ENCODE peak calls at places on chromosomes 6 and 20, in four cellular contexts. One of them, this sample, is unnamed.
A peak's percentile ranks its signal among the peaks of the same experiment; 100 is the strongest.

GRCh38 chr6:160172704-160173103 is 51.1 kb downstream of the SLC22A1 start:
- DNase-seq in CD8-positive, alpha-beta memory T cell: no peak
- DNase-seq in GM23248: no peak
- DNase-seq in colonic mucosa: no peak
- DNase-seq in this sample: no peak

GRCh38 chr20:325889-326644 is 715 bp downstream of the SOX12 start:
- DNase-seq in CD8-positive, alpha-beta memory T cell: peak; percentile 39
- DNase-seq in GM23248: peak; percentile 84
- DNase-seq in colonic mucosa: peak; percentile 61
- DNase-seq in this sample: no peak

GRCh38 chr6:48881551-48881950 is 581.5 kb downstream of the MMUT start:
- DNase-seq in CD8-positive, alpha-beta memory T cell: no peak
- DNase-seq in GM23248: peak; percentile 0
- DNase-seq in colonic mucosa: no peak
- DNase-seq in this sample: no peak

GRCh38 chr6:54301770-54302169 is 6.5 kb upstream of the TINAG start:
- DNase-seq in CD8-positive, alpha-beta memory T cell: no peak
- DNase-seq in GM23248: no peak
- DNase-seq in colonic mucosa: no peak
- DNase-seq in this sample: no peak

GRCh38 chr6:99282479-99283062 is 66.9 kb downstream of the FAXC start:
- DNase-seq in CD8-positive, alpha-beta memory T cell: no peak
- DNase-seq in GM23248: peak; percentile 59
- DNase-seq in colonic mucosa: no peak
- DNase-seq in this sample: no peak

GRCh38 chr6:7150381-7151064 is 42.8 kb downstream of the RREB1 start:
- DNase-seq in CD8-positive, alpha-beta memory T cell: no peak
- DNase-seq in GM23248: no peak
- DNase-seq in colonic mucosa: no peak
- DNase-seq in this sample: no peak

GRCh38 chr6:166598441-166599138 is 12.1 kb upstream of the RAMACL start:
- DNase-seq in CD8-positive, alpha-beta memory T cell: no peak
- DNase-seq in GM23248: peak; percentile 98
- DNase-seq in colonic mucosa: no peak
- DNase-seq in this sample: peak; percentile 46

GRCh38 chr6:147135211-147135672 is 69.0 kb upstream of the STXBP5 start:
- DNase-seq in CD8-positive, alpha-beta memory T cell: no peak
- DNase-seq in GM23248: peak; percentile 94
- DNase-seq in colonic mucosa: no peak
- DNase-seq in this sample: no peak

GRCh38 chr20:531608-532007 is 12.0 kb downstream of the CSNK2A1 start:
- DNase-seq in CD8-positive, alpha-beta memory T cell: no peak
- DNase-seq in GM23248: no peak
- DNase-seq in colonic mucosa: no peak
- DNase-seq in this sample: no peak

GRCh38 chr6:113564401-113565161 is 292.6 kb upstream of the MARCKS start:
- DNase-seq in CD8-positive, alpha-beta memory T cell: no peak
- DNase-seq in GM23248: peak; percentile 95
- DNase-seq in colonic mucosa: peak; percentile 54
- DNase-seq in this sample: peak; percentile 60

GRCh38 chr6:161276605-161277155 is 2.8 kb upstream of the AGPAT4 start:
- DNase-seq in CD8-positive, alpha-beta memory T cell: no peak
- DNase-seq in GM23248: no peak
- DNase-seq in colonic mucosa: no peak
- DNase-seq in this sample: no peak

GRCh38 chr20:37971561-37972127 is 61.6 kb downstream of the TTI1 start:
- DNase-seq in CD8-positive, alpha-beta memory T cell: no peak
- DNase-seq in GM23248: no peak
- DNase-seq in colonic mucosa: no peak
- DNase-seq in this sample: no peak

GRCh38 chr20:3970016-3970415 is 45.3 kb downstream of the RNF24 start:
- DNase-seq in CD8-positive, alpha-beta memory T cell: no peak
- DNase-seq in GM23248: no peak
- DNase-seq in colonic mucosa: peak; percentile 31
- DNase-seq in this sample: no peak

GRCh38 chr6:166743415-166743814 is 116.4 kb upstream of the RPS6KA2 start:
- DNase-seq in CD8-positive, alpha-beta memory T cell: no peak
- DNase-seq in GM23248: no peak
- DNase-seq in colonic mucosa: no peak
- DNase-seq in this sample: no peak

GRCh38 chr6:87730310-87730709 is 28.3 kb upstream of the AKIRIN2 start:
- DNase-seq in CD8-positive, alpha-beta memory T cell: no peak
- DNase-seq in GM23248: peak; percentile 68
- DNase-seq in colonic mucosa: peak; percentile 62
- DNase-seq in this sample: peak; percentile 98

GRCh38 chr20:2700913-2701620 is 8.5 kb downstream of the EBF4 start:
- DNase-seq in CD8-positive, alpha-beta memory T cell: no peak
- DNase-seq in GM23248: no peak
- DNase-seq in colonic mucosa: no peak
- DNase-seq in this sample: no peak

GRCh38 chr6:136718486-136718885 is 73.8 kb downstream of the MAP3K5 start:
- DNase-seq in CD8-positive, alpha-beta memory T cell: no peak
- DNase-seq in GM23248: no peak
- DNase-seq in colonic mucosa: no peak
- DNase-seq in this sample: no peak

GRCh38 chr6:56842602-56843475 is 112.1 kb upstream of the BEND6 start:
- DNase-seq in CD8-positive, alpha-beta memory T cell: no peak
- DNase-seq in GM23248: peak; percentile 76
- DNase-seq in colonic mucosa: no peak
- DNase-seq in this sample: peak; percentile 60

GRCh38 chr6:161578478-161578877 is 304.6 kb upstream of the AGPAT4 start:
- DNase-seq in CD8-positive, alpha-beta memory T cell: no peak
- DNase-seq in GM23248: peak; percentile 10
- DNase-seq in colonic mucosa: no peak
- DNase-seq in this sample: no peak

GRCh38 chr6:157647261-157647915 is 175.7 kb upstream of the SNX9 start:
- DNase-seq in CD8-positive, alpha-beta memory T cell: no peak
- DNase-seq in GM23248: no peak
- DNase-seq in colonic mucosa: no peak
- DNase-seq in this sample: no peak

GRCh38 chr6:10676403-10676802 is 18.0 kb downstream of the C6orf52 start:
- DNase-seq in CD8-positive, alpha-beta memory T cell: no peak
- DNase-seq in GM23248: no peak
- DNase-seq in colonic mucosa: no peak
- DNase-seq in this sample: no peak

DNA sequence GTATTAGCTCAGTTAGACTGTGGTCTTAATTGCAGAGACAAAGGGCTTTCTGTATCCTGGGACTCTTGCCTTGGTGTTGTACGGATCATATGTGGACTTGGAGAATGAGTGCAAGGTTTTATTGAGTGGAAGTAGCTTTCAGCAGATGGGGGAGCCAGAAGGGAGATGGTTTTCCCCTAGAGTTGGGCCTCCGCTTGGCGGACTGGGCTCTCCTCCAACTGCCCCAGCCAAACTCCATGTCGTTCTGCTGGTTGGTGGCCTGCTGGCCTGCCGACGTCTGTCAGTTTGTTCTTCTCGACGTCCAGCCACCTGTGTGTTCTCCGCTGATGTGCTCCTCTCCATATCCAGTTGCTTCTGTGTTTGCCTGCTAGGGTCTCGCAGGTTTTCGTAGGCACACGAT is 189.5 kb upstream of the FLRT3 start:
- DNase-seq in CD8-positive, alpha-beta memory T cell: no peak
- DNase-seq in GM23248: no peak
- DNase-seq in colonic mucosa: no peak
- DNase-seq in this sample: no peak
- H3K4me1 ChIP-seq in CD8-positive, alpha-beta memory T cell: no peaks in the 10 kb centered on the region
- H3K4me1 ChIP-seq in GM23248: peaks cover 13% of the 10 kb centered on the region
- H3K4me1 ChIP-seq in colonic mucosa: no peaks in the 10 kb centered on the region
- H3K4me1 ChIP-seq in this sample: no peaks in the 10 kb centered on the region

GRCh38 chr20:64057628-64058498 is 5.1 kb upstream of the TCEA2 start:
- DNase-seq in CD8-positive, alpha-beta memory T cell: peak; percentile 66
- DNase-seq in GM23248: peak; percentile 69
- DNase-seq in colonic mucosa: peak; percentile 83
- DNase-seq in this sample: peak; percentile 41
- H3K4me3 ChIP-seq in CD8-positive, alpha-beta memory T cell: no peak overlapping the region
- H3K4me3 ChIP-seq in GM23248: no peak overlapping the region
- H3K4me3 ChIP-seq in colonic mucosa: peak overlapping the region; percentile 1
- H3K4me3 ChIP-seq in this sample: peak overlapping the region; percentile 37

DNA sequence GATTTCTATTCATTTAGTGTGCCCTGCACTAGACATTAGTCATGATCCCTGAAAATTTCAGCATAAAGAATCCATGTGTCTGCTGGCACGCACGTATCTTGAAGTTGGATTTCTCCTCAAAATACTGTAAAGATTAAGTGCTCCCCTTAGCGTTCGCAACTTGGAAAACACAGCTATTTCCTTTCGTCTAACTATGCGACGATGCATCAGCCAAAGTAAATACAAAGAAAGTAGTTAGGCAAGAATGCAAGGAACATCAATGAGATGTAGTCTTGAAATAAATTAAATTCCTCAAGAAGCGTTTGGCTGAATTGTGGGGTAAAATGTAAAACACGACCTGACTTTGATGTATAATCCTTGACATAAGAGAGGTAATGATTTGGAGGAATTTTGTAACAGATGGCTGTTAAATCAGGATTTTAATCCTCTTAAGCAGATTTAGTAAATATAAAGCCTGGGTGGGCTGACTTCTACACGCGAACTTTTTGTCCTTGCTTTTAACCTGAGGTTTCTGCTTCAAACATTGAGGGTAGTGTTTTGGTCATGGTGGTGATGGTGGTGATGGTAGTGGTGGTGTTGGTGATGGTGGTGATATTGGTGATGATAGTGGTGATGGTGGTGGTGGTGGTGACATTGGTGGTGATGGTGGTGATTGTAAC is 88.2 kb downstream of the FOXF2 start:
- DNase-seq in CD8-positive, alpha-beta memory T cell: no peak
- DNase-seq in GM23248: no peak
- DNase-seq in colonic mucosa: no peak
- DNase-seq in this sample: no peak
- H3K4me1 ChIP-seq in CD8-positive, alpha-beta memory T cell: no peaks in the 10 kb centered on the region
- H3K4me1 ChIP-seq in GM23248: peaks cover 45% of the 10 kb centered on the region
- H3K4me1 ChIP-seq in colonic mucosa: no peaks in the 10 kb centered on the region
- H3K4me1 ChIP-seq in this sample: no peaks in the 10 kb centered on the region

DNA sequence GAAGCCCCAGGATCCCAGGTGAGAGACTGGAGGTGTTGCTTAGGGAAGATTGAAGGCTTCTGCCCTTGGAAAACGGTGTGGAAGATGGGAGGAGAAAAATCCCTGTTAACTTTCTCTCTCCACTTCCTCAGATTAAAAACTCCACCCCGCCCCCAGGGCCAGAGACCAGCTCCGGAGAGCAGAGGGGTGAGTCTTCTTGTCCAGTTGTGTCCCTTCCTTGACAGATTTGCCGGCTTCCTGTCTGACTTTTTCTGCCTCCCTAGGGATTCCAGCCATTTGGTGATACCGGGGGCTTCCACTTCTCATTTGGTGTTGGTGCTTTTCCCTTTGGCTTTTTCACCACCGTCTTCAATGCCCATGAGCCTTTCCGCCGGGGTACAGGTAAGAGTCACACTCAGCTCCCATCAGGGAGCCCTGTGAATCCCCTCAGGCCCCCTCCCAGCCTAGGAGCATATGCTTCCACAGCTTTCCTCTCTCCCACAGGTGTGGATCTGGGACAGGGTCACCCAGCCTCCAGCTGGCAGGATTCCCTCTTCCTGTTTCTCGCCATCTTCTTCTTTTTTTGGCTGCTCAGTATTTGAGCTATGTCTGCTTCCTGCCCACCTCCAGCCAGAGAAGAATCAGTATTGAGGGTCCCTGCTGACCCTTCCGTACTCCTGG is 1.7 kb downstream of the RNF5 start:
- DNase-seq in CD8-positive, alpha-beta memory T cell: no peak
- DNase-seq in GM23248: no peak
- DNase-seq in colonic mucosa: no peak
- DNase-seq in this sample: no peak
- H3K4me3 ChIP-seq in CD8-positive, alpha-beta memory T cell: no peak overlapping the region
- H3K4me3 ChIP-seq in GM23248: no peak overlapping the region
- H3K4me3 ChIP-seq in colonic mucosa: no peak overlapping the region
- H3K4me3 ChIP-seq in this sample: no peak overlapping the region

GRCh38 chr6:1322725-1323219 is 10.9 kb downstream of the FOXQ1 start:
- DNase-seq in CD8-positive, alpha-beta memory T cell: no peak
- DNase-seq in GM23248: peak; percentile 38
- DNase-seq in colonic mucosa: no peak
- DNase-seq in this sample: no peak
- H3K4me1 ChIP-seq in CD8-positive, alpha-beta memory T cell: no peaks in the 10 kb centered on the region
- H3K4me1 ChIP-seq in GM23248: peaks cover 41% of the 10 kb centered on the region
- H3K4me1 ChIP-seq in colonic mucosa: no peaks in the 10 kb centered on the region
- H3K4me1 ChIP-seq in this sample: no peaks in the 10 kb centered on the region

GRCh38 chr6:118551673-118552063 is 3.6 kb downstream of the PLN start:
- DNase-seq in CD8-positive, alpha-beta memory T cell: no peak
- DNase-seq in GM23248: peak; percentile 75
- DNase-seq in colonic mucosa: no peak
- DNase-seq in this sample: no peak

GRCh38 chr6:118554698-118555097 is 6.6 kb downstream of the PLN start:
- DNase-seq in CD8-positive, alpha-beta memory T cell: no peak
- DNase-seq in GM23248: no peak
- DNase-seq in colonic mucosa: no peak
- DNase-seq in this sample: peak; percentile 20

GRCh38 chr6:118548136-118548535 is at the start of gene PLN:
- DNase-seq in CD8-positive, alpha-beta memory T cell: no peak
- DNase-seq in GM23248: no peak
- DNase-seq in colonic mucosa: no peak
- DNase-seq in this sample: peak; percentile 14

GRCh38 chr6:118553132-118553531 is 5.0 kb downstream of the PLN start:
- DNase-seq in CD8-positive, alpha-beta memory T cell: no peak
- DNase-seq in GM23248: no peak
- DNase-seq in colonic mucosa: no peak
- DNase-seq in this sample: no peak

DNA sequence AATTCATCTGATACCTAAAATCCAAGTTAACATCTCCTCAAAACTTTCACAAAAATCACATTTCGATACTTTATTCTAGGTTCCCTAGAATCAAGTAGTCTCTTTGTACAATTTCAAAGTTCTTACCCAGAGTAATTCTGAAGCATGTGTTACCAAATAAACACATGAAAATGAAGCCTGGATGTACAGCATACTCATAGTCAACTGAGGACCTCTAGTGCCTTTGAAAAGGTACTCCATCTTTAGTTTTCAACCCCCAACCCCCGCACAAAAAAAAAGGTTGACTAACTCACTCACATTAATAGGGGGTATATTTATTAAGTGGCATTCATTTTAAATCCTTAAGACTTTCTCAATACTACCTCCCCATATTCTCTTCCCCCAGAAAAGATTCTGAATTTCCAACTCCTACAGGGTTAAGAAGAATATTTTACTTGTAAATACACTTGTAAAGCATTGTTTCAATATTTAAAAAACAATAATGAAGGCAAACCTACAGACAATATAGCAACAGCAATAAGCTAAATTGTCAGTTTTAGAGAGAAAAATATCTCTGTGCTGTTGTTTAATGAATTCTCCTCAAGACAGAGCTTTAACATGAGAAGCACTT is 3.1 kb downstream of the PLN start:
- DNase-seq in CD8-positive, alpha-beta memory T cell: peak; percentile 24
- DNase-seq in GM23248: peak; percentile 86
- DNase-seq in colonic mucosa: no peak
- DNase-seq in this sample: no peak
- H3K4me3 ChIP-seq in CD8-positive, alpha-beta memory T cell: no peak overlapping the region
- H3K4me3 ChIP-seq in GM23248: peak overlapping the region; percentile 49
- H3K4me3 ChIP-seq in colonic mucosa: no peak overlapping the region
- H3K4me3 ChIP-seq in this sample: peak overlapping the region; percentile 58